ENCODE peak calls at places on chromosomes 11 and 22, in seven cellular contexts. O is neuronal stem cell, T is mesendoderm, Z is IMR-90, P is mesenchymal stem cell, L is trophoblast cell, Y is H1. J is an unnamed sample. For H3K79me1, the result is how much of the 10 kb centered on the place peaks cover.

GRCh38 chr11:1303973-1304372 is 5.5 kb downstream of the TOLLIP start:
- DNase-seq in T (no peak), P (no peak), Y (no peak), O (no peak), Z (no peak), L (no peak), J (peak)

GRCh38 chr22:32411388-32411787 is 659 bp downstream of the RTCB start:
- DNase-seq in L (peak), T (peak), P (peak), Z (peak), Y (no peak), O (no peak), J (no peak)

GRCh38 chr11:1573847-1574255 is 1.8 kb upstream of the DUSP8 start:
- DNase-seq in Z (no peak), O (no peak), T (no peak), Y (no peak), P (no peak), L (no peak), J (peak)

GRCh38 chr22:32728291-32728690 is 73.2 kb upstream of the TIMP3 start:
- DNase-seq in T (no peak), P (no peak), L (no peak), O (no peak), Y (no peak), Z (no peak), J (no peak)

GRCh38 chr22:22993184-22993583 is 77.1 kb upstream of the GNAZ start:
- DNase-seq in T (no peak), Y (no peak), P (no peak), Z (no peak), L (no peak), O (no peak), J (no peak)

GRCh38 chr11:111660822-111661221 is 58.6 kb downstream of the SIK2 start:
- DNase-seq in Z (peak), P (no peak), T (no peak), Y (no peak), L (no peak), O (no peak), J (no peak)

GRCh38 chr11:76639621-76640020 is 30.9 kb downstream of the LRRC32 start:
- DNase-seq in Z (no peak), O (no peak), P (no peak), T (no peak), Y (no peak), L (no peak), J (no peak)

GRCh38 chr11:109554951-109555350 is 133.0 kb downstream of the C11orf87 start:
- DNase-seq in L (no peak), O (no peak), P (no peak), Z (no peak), Y (no peak), T (no peak), J (no peak)

GRCh38 chr22:32847067-32847491 is 45.6 kb downstream of the TIMP3 start:
- DNase-seq in P (no peak), T (no peak), Z (no peak), O (no peak), L (no peak), Y (no peak), J (no peak)

GRCh38 chr22:40002935-40003715 is 8.4 kb downstream of the FAM83F start:
- DNase-seq in O (no peak), Z (no peak), Y (no peak), T (no peak), P (no peak), L (no peak), J (no peak)

GRCh38 chr11:130652671-130653335 is 204.4 kb downstream of the ADAMTS15 start:
- DNase-seq in Z (peak), P (peak), O (no peak), T (no peak), L (no peak), Y (no peak), J (no peak)

GRCh38 chr11:104798794-104799193 is 99.5 kb downstream of the CASP12 start:
- DNase-seq in Y (no peak), T (no peak), P (peak), O (no peak), L (no peak), Z (no peak), J (no peak)

GRCh38 chr11:99693941-99694492 is 673.3 kb downstream of the CNTN5 start:
- DNase-seq in Z (peak), Y (no peak), T (no peak), O (no peak), P (peak), L (no peak), J (no peak)

GRCh38 chr22:40345271-40345670 is 1.0 kb upstream of the ADSL start:
- DNase-seq in O (no peak), P (peak), T (no peak), Y (no peak), L (peak), Z (peak), J (no peak)

GRCh38 chr11:69726481-69726880 is 22.7 kb upstream of the FGF19 start:
- DNase-seq in L (no peak), O (no peak), Z (no peak), T (no peak), Y (no peak), P (no peak), J (no peak)

GRCh38 chr11:95145430-95146063 is 55.9 kb downstream of the ENDOD1 start:
- DNase-seq in Z (no peak), P (no peak), T (no peak), O (no peak), Y (no peak), L (no peak), J (no peak)

GRCh38 chr11:95149659-95150294 is 60.1 kb downstream of the ENDOD1 start:
- DNase-seq in L (no peak), P (peak), Z (no peak), T (peak), O (peak), Y (no peak), J (peak)

GRCh38 chr11:95148938-95149337 is 59.3 kb downstream of the ENDOD1 start:
- DNase-seq in T (no peak), Y (no peak), O (no peak), L (no peak), Z (no peak), P (no peak), J (no peak)

GRCh38 chr11:95148421-95148820 is 58.8 kb downstream of the ENDOD1 start:
- DNase-seq in T (no peak), Y (no peak), P (peak), Z (no peak), L (no peak), O (no peak), J (no peak)

DNA sequence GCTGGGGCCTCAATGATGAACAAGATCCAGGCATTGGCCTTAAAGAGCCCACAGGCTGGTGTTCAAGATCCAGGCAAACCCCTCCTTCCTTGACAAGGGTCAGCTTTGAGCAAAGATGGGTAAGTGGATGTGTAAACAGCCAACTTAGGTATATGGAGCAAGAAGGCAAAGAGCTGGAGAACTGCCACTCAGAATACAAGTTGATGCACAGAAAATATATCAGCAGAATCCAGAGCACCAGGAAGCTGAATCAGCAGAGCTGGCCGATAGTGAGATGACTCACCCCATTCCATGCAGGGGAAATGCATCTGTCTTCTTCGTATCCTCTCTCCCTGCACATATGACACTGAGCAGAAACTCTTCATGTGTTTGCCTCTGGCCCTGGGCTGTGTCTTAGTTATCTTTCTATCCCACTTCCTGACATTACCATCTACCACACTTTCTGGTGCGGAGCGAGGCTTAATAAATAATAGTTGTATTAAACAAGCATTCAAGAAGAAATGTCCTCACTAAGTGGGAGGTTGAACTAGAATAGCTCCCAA is 57.8 kb downstream of the ENDOD1 start:
- DNase-seq in L (peak), O (no peak), P (peak), Y (no peak), T (peak), Z (peak), J (no peak)
- H3K79me1 ChIP-seq in L (under half), O (under half), P (under half), Y (under half), T (under half), Z (under half), J (under half)

GRCh38 chr11:27312110-27312509 is 50.9 kb downstream of the CCDC34 start:
- DNase-seq in L (no peak), Y (no peak), T (no peak), P (peak), O (no peak), Z (no peak), J (no peak)
- H3K79me1 ChIP-seq in L (under half), Y (under half), T (under half), P (under half), O (under half), Z (under half), J (under half)

DNA sequence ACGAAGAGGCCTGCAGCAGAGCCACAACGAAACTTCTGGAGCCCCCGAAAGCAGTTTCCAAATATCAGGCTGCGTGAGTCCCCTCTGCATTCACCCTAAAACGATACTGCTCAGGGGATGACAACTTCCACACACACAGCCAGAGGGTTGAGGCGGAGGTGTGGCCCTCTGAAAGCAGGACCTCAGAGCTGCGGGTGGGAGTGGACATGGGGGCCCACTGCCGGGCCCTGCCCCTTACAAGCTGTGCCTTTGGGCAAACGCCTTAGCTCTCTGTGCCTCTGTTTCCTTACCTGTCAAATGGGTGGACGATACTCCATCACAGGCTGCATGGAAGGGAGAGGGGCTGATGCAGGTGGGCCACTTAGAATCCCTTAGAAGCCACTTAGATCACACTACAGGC is 53.1 kb downstream of the TRMU start:
- DNase-seq in Y (no peak), P (no peak), Z (no peak), O (no peak), L (no peak), T (no peak), J (no peak)
- H3K79me1 ChIP-seq in Y (under half), P (under half), Z (under half), O (under half), L (under half), T (under half), J (under half)

GRCh38 chr11:89443366-89444303 is 47.5 kb downstream of the NOX4 start:
- DNase-seq in Y (no peak), L (no peak), O (peak), Z (no peak), P (no peak), T (no peak), J (no peak)
- H3K79me1 ChIP-seq in Y (under half), L (under half), O (under half), Z (under half), P (under half), T (under half), J (under half)

GRCh38 chr22:43697894-43698293 is 114.2 kb downstream of the EFCAB6 start:
- DNase-seq in Y (no peak), Z (no peak), O (no peak), L (no peak), T (no peak), P (no peak), J (no peak)
- H3K79me1 ChIP-seq in Y (under half), Z (under half), O (under half), L (under half), T (under half), P (under half), J (under half)

DNA sequence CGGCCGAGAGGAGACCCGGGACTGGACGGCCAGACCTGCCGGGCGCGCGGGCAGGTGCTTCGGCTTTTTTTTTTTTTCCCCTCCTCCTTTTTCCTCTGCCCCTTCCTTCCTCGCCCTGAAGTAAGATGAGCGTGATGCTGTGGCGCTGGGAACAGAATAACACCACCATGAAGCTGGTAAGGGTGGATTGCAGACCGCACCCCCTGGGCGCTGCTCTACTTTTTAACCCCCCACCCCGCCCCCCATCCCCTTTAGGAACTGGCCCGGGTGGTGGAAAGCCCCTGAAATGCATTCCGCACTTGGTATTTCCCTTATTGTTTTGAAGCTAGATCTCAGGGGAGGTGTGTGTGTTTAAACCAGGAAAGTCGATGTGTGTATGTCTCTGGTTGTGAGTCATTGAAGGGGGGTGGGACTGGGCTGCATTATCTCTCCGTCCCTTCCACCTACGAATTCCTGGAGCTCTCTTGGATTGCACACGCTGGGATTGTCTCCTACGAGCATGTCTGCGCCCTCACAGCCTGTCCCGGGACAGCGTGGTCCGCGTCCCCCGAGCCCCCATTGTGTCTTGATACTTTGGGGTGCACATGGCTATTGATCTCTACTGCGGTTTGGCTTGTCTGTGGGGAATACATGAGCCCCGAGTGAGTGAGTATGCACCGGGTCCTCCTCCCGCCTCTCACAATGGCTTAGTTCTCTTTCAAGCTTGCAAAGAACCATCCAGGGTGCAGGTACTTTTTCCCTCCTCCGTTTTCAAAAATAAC is 64.9 kb downstream of the NAV2 start:
- DNase-seq in Z (peak), T (peak), O (no peak), L (peak), Y (no peak), P (peak), J (peak)
- H3K79me1 ChIP-seq in Z (half or more), T (under half), O (under half), L (under half), Y (under half), P (under half), J (under half)

GRCh38 chr11:61572913-61573312 is 8.0 kb downstream of the SYT7 start:
- DNase-seq in L (no peak), Y (no peak), Z (no peak), P (no peak), T (no peak), O (no peak), J (no peak)
- H3K79me1 ChIP-seq in L (under half), Y (under half), Z (under half), P (under half), T (under half), O (under half), J (under half)

GRCh38 chr11:63488789-63489188 is 2.2 kb downstream of the PLAAT5 start:
- DNase-seq in P (no peak), L (no peak), Y (no peak), T (no peak), O (no peak), Z (no peak), J (no peak)
- H3K79me1 ChIP-seq in P (under half), L (under half), Y (under half), T (under half), O (under half), Z (under half), J (under half)

J was measured in H9.